ENCODE peak calls at places on chromosomes 6 and 20, in eight cellular contexts. V is stomach, O is cardiac muscle cell, B is progenitor cell of endocrine pancreas, P is NCI-H187, C is nephron progenitor cell, W is ecto neural progenitor cell, U is LHCN-M2. M is an unnamed sample.

GRCh38 chr6:45786243-45786795 is 229.3 kb downstream of the CLIC5 start:
- DNase-seq in V (no peak), O (no peak), B (no peak), P (no peak), C (no peak), W (no peak), U (no peak), M (no peak)

GRCh38 chr20:7980332-7981046 is 39.1 kb downstream of the TMX4 start:
- DNase-seq in V (no peak), O (peak; percentile 38), B (no peak), P (no peak), C (peak; percentile 7), W (no peak), U (peak; percentile 17), M (no peak)

GRCh38 chr6:51818520-51819022 is 268.8 kb downstream of the PKHD1 start:
- DNase-seq in V (no peak), O (no peak), B (no peak), P (no peak), C (no peak), W (no peak), U (no peak), M (no peak)

GRCh38 chr6:147204060-147204785 is at the start of gene STXBP5:
- DNase-seq in V (peak; percentile 66), O (peak; percentile 64), B (peak; percentile 19), P (peak; percentile 64), C (peak; percentile 59), W (peak; percentile 66), U (peak; percentile 42), M (no peak)

GRCh38 chr20:6783752-6784725 is 16.6 kb downstream of the BMP2 start:
- DNase-seq in V (no peak), O (no peak), B (no peak), P (no peak), C (no peak), W (no peak), U (no peak), M (no peak)

GRCh38 chr6:10414766-10415592 is at the start of gene TFAP2A:
- DNase-seq in V (no peak), O (no peak), B (no peak), P (no peak), C (peak; percentile 28), W (peak; percentile 74), U (peak; percentile 49), M (no peak)

GRCh38 chr6:18488004-18488403 is 100.9 kb downstream of the RNF144B start:
- DNase-seq in V (no peak), O (no peak), B (no peak), P (no peak), C (no peak), W (no peak), U (no peak), M (no peak)

GRCh38 chr6:21918081-21918480 is 324.5 kb downstream of the SOX4 start:
- DNase-seq in V (no peak), O (no peak), B (no peak), P (peak; percentile 4), C (no peak), W (no peak), U (no peak), M (no peak)

GRCh38 chr6:37048851-37049734 is 43.6 kb downstream of the FGD2 start:
- DNase-seq in V (peak; percentile 45), O (no peak), B (no peak), P (no peak), C (no peak), W (no peak), U (peak; percentile 85), M (peak; percentile 90)

GRCh38 chr6:156396791-156397418 is 380.3 kb upstream of the ARID1B start:
- DNase-seq in V (no peak), O (no peak), B (no peak), P (no peak), C (peak; percentile 16), W (peak; percentile 51), U (no peak), M (no peak)

GRCh38 chr6:25088513-25088912 is 152.8 kb upstream of the RIPOR2 start:
- DNase-seq in V (no peak), O (no peak), B (no peak), P (no peak), C (no peak), W (no peak), U (no peak), M (no peak)

GRCh38 chr6:143059616-143060353 is 904 bp upstream of the AIG1 start:
- DNase-seq in V (no peak), O (no peak), B (no peak), P (no peak), C (no peak), W (no peak), U (peak; percentile 93), M (peak; percentile 90)

GRCh38 chr20:53621482-53622246 is 28.0 kb upstream of the ZNF217 start:
- DNase-seq in V (peak; percentile 65), O (no peak), B (no peak), P (no peak), C (no peak), W (no peak), U (peak; percentile 62), M (peak; percentile 73)

GRCh38 chr20:37693629-37694626 is at the start of gene CTNNBL1:
- DNase-seq in V (peak; percentile 98), O (peak; percentile 99), B (peak; percentile 94), P (peak; percentile 93), C (peak; percentile 98), W (peak; percentile 98), U (peak; percentile 96), M (peak; percentile 88)

GRCh38 chr6:100599088-100599770 is 134.5 kb upstream of the SIM1 start:
- DNase-seq in V (no peak), O (no peak), B (no peak), P (no peak), C (no peak), W (no peak), U (no peak), M (no peak)

GRCh38 chr20:46438156-46438750 is 31.8 kb upstream of the ELMO2 start:
- DNase-seq in V (no peak), O (peak; percentile 37), B (no peak), P (no peak), C (no peak), W (no peak), U (peak; percentile 44), M (no peak)

GRCh38 chr6:106525885-106526280 is 103.4 kb downstream of the RTN4IP1 start:
- DNase-seq in V (no peak), O (no peak), B (no peak), P (no peak), C (no peak), W (no peak), U (no peak), M (no peak)